ENCODE peak calls at places on chromosomes 6 and 20, in four cellular contexts. A is PC-9; I is Panc1; K is CD4-positive, CD25-positive, alpha-beta regulatory T cell. P is an unnamed sample.

GRCh38 chr6:72286911-72287311 is 335.0 kb upstream of the KCNQ5 start:
- DNase-seq in I (no peak), A (no peak), K (no peak), P (no peak)

GRCh38 chr20:53750827-53751393 is 157.3 kb upstream of the ZNF217 start:
- DNase-seq in A (no peak), I (no peak), K (no peak), P (peak; percentile 46)

GRCh38 chr6:123062645-123063044 is 66.6 kb downstream of the CLVS2 start:
- DNase-seq in A (no peak), I (no peak), K (no peak), P (no peak)

GRCh38 chr6:106324726-106325335 is 729 bp downstream of the ATG5 start:
- DNase-seq in A (no peak), K (no peak), I (no peak), P (no peak)

GRCh38 chr6:156269751-156270369 is 507.3 kb upstream of the ARID1B start:
- DNase-seq in K (no peak), A (no peak), I (no peak), P (no peak)

GRCh38 chr20:25248501-25249172 is 752 bp downstream of the PYGB start:
- DNase-seq in A (no peak), I (no peak), K (no peak), P (no peak)

GRCh38 chr20:23879811-23880374 is 345 bp upstream of the CST5 start:
- DNase-seq in I (no peak), K (no peak), A (peak; percentile 96), P (peak; percentile 7)

GRCh38 chr6:107221519-107221918 is 106.2 kb upstream of the BEND3 start:
- DNase-seq in A (no peak), I (no peak), K (no peak), P (no peak)

GRCh38 chr6:4848382-4849068 is 72.3 kb downstream of the CDYL start:
- DNase-seq in I (no peak), K (no peak), A (peak; percentile 74), P (no peak)

GRCh38 chr6:164106345-164106769 is 691.8 kb downstream of the QKI start:
- DNase-seq in K (no peak), A (no peak), I (no peak), P (no peak)

GRCh38 chr20:54928564-54928963 is 453.2 kb downstream of the DOK5 start:
- DNase-seq in K (no peak), A (no peak), I (no peak), P (no peak)

GRCh38 chr6:144149894-144150672 is at the start of gene STX11:
- DNase-seq in I (peak; percentile 38), K (peak; percentile 61), A (no peak), P (peak; percentile 81)

GRCh38 chr20:5602346-5602745 is 147.9 kb upstream of the SHLD1 start:
- DNase-seq in K (no peak), A (no peak), I (no peak), P (no peak)

GRCh38 chr20:5608104-5608447 is 142.1 kb upstream of the SHLD1 start:
- DNase-seq in I (no peak), K (no peak), A (no peak), P (no peak)

GRCh38 chr20:5608448-5609161 is 141.6 kb upstream of the SHLD1 start:
- DNase-seq in I (no peak), A (peak; percentile 52), K (peak; percentile 21), P (no peak)

GRCh38 chr20:5600982-5601381 is 149.2 kb upstream of the SHLD1 start:
- DNase-seq in K (no peak), I (no peak), A (no peak), P (no peak)

GRCh38 chr20:5606347-5606746 is 143.9 kb upstream of the SHLD1 start:
- DNase-seq in I (no peak), A (no peak), K (no peak), P (no peak)
- H3K4me1 ChIP-seq in I (peaks cover 17% of the 10 kb centered on the region), A (peaks cover 29% of the 10 kb centered on the region), K (peaks cover 66% of the 10 kb centered on the region), P (peaks cover 12% of the 10 kb centered on the region)

GRCh38 chr6:116764557-116764960 is 960 bp downstream of the FAM162B start:
- DNase-seq in A (no peak), K (no peak), I (no peak), P (no peak)
- H3K4me3 ChIP-seq in A (no peak overlapping the region), K (no peak overlapping the region), I (peak overlapping the region; percentile 32), P (no peak overlapping the region)

GRCh38 chr6:150902142-150902800 is 36.8 kb downstream of the MTHFD1L start:
- DNase-seq in K (no peak), I (no peak), A (no peak), P (no peak)

GRCh38 chr6:150900049-150900448 is 34.5 kb downstream of the MTHFD1L start:
- DNase-seq in K (no peak), I (no peak), A (no peak), P (no peak)

GRCh38 chr6:150898390-150899170 is 33.1 kb downstream of the MTHFD1L start:
- DNase-seq in A (no peak), K (no peak), I (no peak), P (peak; percentile 37)

GRCh38 chr6:150897400-150897943 is 32.0 kb downstream of the MTHFD1L start:
- DNase-seq in A (no peak), K (no peak), I (no peak), P (no peak)

DNA sequence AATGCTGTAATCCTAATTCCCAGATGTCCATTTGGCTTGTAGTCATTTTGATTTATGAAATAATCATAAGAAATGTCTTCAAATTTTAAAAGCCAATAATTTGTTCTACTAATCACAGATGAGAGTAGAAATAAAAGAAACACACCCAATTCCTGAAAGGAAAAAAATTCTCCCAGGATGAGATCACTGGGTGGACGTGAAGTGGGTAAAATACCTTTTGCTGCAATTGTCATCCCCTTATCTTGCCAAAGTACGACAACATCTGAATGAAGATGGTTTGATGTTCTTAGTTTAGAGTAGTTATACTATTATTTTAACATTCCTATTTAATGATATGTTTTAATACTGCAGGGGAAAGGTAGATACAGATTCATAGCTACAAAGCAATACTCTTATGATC is 33.7 kb downstream of the MTHFD1L start:
- DNase-seq in K (no peak), I (no peak), A (no peak), P (no peak)
- H3K27ac ChIP-seq in K (no peak overlapping the region), I (no peak overlapping the region), A (no peak overlapping the region), P (peak overlapping the region; percentile 75)

GRCh38 chr6:20868397-20869185 is 334.3 kb downstream of the CDKAL1 start:
- DNase-seq in K (no peak), A (no peak), I (no peak), P (no peak)
- H3K4me1 ChIP-seq in K (no peaks in the 10 kb centered on the region), A (no peaks in the 10 kb centered on the region), I (no peaks in the 10 kb centered on the region), P (peaks cover 11% of the 10 kb centered on the region)

GRCh38 chr6:26401389-26401986 is 587 bp upstream of the BTN3A1 start:
- DNase-seq in K (no peak), A (no peak), I (no peak), P (no peak)
- H3K4me3 ChIP-seq in K (peak overlapping the region; percentile 99), A (peak overlapping the region; percentile 72), I (peak overlapping the region; percentile 55), P (peak overlapping the region; percentile 49)

GRCh38 chr6:37484786-37485170 is 14.9 kb downstream of the CCDC167 start:
- DNase-seq in A (no peak), I (no peak), K (no peak), P (no peak)
- H3K27ac ChIP-seq in A (no peak overlapping the region), I (peak overlapping the region; percentile 83), K (peak overlapping the region; percentile 27), P (no peak overlapping the region)

GRCh38 chr20:38148328-38149102 is 16.6 kb downstream of the TGM2 start:
- DNase-seq in K (no peak), A (no peak), I (no peak), P (no peak)

GRCh38 chr20:38147166-38147565 is 17.9 kb downstream of the TGM2 start:
- DNase-seq in A (no peak), K (no peak), I (no peak), P (no peak)

GRCh38 chr20:38146156-38146555 is 18.9 kb downstream of the TGM2 start:
- DNase-seq in I (no peak), A (no peak), K (no peak), P (no peak)

GRCh38 chr20:38146628-38147027 is 18.4 kb downstream of the TGM2 start:
- DNase-seq in A (no peak), I (no peak), K (no peak), P (no peak)

GRCh38 chr20:38147751-38148150 is 17.3 kb downstream of the TGM2 start:
- DNase-seq in K (no peak), A (no peak), I (no peak), P (no peak)
- H3K4me1 ChIP-seq in K (no peaks in the 10 kb centered on the region), A (peaks cover 68% of the 10 kb centered on the region), I (peaks cover 28% of the 10 kb centered on the region), P (peaks cover 40% of the 10 kb centered on the region)

P was measured in SJSA1.